ENCODE peak calls at places on chromosome 18, in five cellular contexts. M, W, G, F and Y are unnamed samples.

GRCh38 chr18:46386788-46387187 is 270.2 kb downstream of the LOXHD1 start:
- DNase-seq in G (no peak), M (no peak), F (no peak), W (peak), Y (peak)

GRCh38 chr18:80246656-80247402 is 485 bp downstream of the PARD6G start:
- DNase-seq in M (peak), F (no peak), G (peak), W (no peak), Y (peak)

GRCh38 chr18:63079114-63079513 is 240.5 kb downstream of the BCL2 start:
- DNase-seq in M (peak), G (peak), W (no peak), F (no peak), Y (no peak)

GRCh38 chr18:50182516-50182915 is 12.4 kb downstream of the MYO5B start:
- DNase-seq in G (no peak), F (no peak), W (no peak), M (no peak), Y (no peak)

GRCh38 chr18:34661464-34662087 is 48.5 kb upstream of the DTNA start:
- DNase-seq in G (peak), W (peak), M (peak), F (peak), Y (peak)

GRCh38 chr18:63553117-63553516 is 10.9 kb downstream of the SERPINB12 start:
- DNase-seq in G (peak), M (no peak), F (peak), W (peak), Y (peak)

GRCh38 chr18:2331496-2331895 is 239.8 kb downstream of the METTL4 start:
- DNase-seq in W (no peak), F (no peak), G (no peak), M (no peak), Y (no peak)

GRCh38 chr18:54736981-54737380 is 91.3 kb upstream of the RAB27B start:
- DNase-seq in G (peak), W (no peak), F (no peak), M (no peak), Y (no peak)

GRCh38 chr18:43113220-43113895 is 2.1 kb downstream of the RIT2 start:
- DNase-seq in F (no peak), M (no peak), G (no peak), W (no peak), Y (no peak)

GRCh38 chr18:56873441-56874140 is 222.4 kb downstream of the WDR7 start:
- DNase-seq in M (no peak), F (no peak), W (no peak), G (no peak), Y (no peak)

GRCh38 chr18:60466671-60467070 is 94.1 kb upstream of the MC4R start:
- DNase-seq in W (peak), F (peak), G (no peak), M (no peak), Y (peak)

GRCh38 chr18:3383381-3383915 is 66.5 kb upstream of the TGIF1 start:
- DNase-seq in G (no peak), W (peak), M (no peak), F (no peak), Y (no peak)

GRCh38 chr18:6479699-6480098 is 65.0 kb upstream of the L3MBTL4 start:
- DNase-seq in F (no peak), M (no peak), G (no peak), W (no peak), Y (no peak)

GRCh38 chr18:48815581-48816324 is 135.0 kb downstream of the SMAD7 start:
- DNase-seq in F (no peak), W (no peak), G (no peak), M (no peak), Y (no peak)

GRCh38 chr18:46856975-46857374 is 60.3 kb downstream of the PIAS2 start:
- DNase-seq in W (peak), F (no peak), M (no peak), G (no peak), Y (peak)

GRCh38 chr18:61748024-61748423 is 144.8 kb downstream of the RNF152 start:
- DNase-seq in W (no peak), F (no peak), M (no peak), G (no peak), Y (no peak)

GRCh38 chr18:6022089-6022444 is 126.7 kb upstream of the TMEM200C start:
- DNase-seq in F (no peak), G (no peak), W (peak), M (no peak), Y (peak)

GRCh38 chr18:50630895-50631294 is 71.0 kb downstream of the MAPK4 start:
- DNase-seq in W (no peak), G (no peak), M (no peak), F (no peak), Y (no peak)

GRCh38 chr18:50695431-50696176 is 124.2 kb downstream of the MRO start:
- DNase-seq in F (no peak), G (no peak), M (no peak), W (no peak), Y (no peak)

GRCh38 chr18:59268722-59269562 is 4.3 kb downstream of the RAX start:
- DNase-seq in G (no peak), M (peak), F (no peak), W (no peak), Y (no peak)

GRCh38 chr18:27707201-27707600 is 469.7 kb downstream of the CDH2 start:
- DNase-seq in W (peak), G (no peak), F (no peak), M (no peak), Y (no peak)

GRCh38 chr18:10928971-10929373 is 220.4 kb downstream of the PIEZO2 start:
- DNase-seq in F (peak), G (no peak), W (peak), M (no peak), Y (peak)

GRCh38 chr18:28529644-28530043 is 352.7 kb upstream of the CDH2 start:
- DNase-seq in F (no peak), G (no peak), M (no peak), W (no peak), Y (no peak)

GRCh38 chr18:46452820-46453219 is 204.2 kb downstream of the LOXHD1 start:
- DNase-seq in M (no peak), G (peak), W (peak), F (no peak), Y (peak)

DNA sequence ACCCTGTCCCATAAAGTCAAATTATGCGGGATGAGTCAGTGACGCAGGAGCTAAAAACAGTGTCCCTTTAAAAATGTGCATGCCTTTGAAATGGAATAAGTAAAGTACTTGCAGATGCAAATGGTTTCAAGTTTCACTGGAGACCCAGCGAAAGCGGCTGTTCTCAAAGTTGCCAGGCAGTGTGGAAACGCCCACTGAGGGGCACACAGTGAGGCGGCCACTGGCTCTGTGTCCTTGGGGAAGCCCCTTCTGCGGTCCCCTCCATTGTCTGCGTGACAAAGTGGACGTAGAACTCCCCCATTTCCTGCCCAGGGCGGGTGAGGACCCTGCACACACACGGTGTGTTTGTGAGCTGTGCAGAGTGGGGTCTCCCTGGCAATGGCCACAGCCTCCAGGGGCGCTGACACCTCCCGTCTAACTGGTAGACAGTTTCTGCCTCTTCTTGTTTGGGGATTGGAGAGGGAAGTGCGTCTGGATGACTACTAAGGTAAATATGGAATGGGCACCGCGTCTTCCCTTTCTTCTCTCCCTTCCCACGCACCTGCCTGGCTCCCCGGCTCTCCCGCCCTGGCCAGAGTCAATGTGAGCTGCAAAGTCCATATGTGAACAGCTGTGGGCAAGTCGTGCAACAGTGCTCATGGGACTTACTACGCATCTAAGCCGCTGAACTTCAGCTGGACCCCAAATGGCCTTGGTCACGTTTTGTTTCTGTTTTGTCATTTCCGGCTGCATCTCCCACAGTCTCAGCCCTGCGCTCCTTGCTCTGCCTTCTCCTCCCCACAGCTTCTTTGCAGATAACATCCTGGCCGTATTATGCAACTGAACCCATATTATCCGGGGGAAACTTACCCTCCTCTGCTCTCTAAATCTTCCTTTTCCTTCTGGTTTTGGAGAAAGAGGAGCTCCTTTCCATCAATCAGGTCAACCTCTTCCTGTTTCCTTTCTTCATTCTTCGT is 33.7 kb upstream of the ZNF516 start:
- DNase-seq in M (no peak), G (peak), W (peak), F (peak), Y (peak)
- TF ChIP-seq CTCF in M (no peak), G (peak), W (peak), F (no peak), Y (peak)

GRCh38 chr18:76343938-76344569 is 151.0 kb downstream of the ZNF516 start:
- DNase-seq in G (no peak), F (no peak), W (no peak), M (no peak), Y (no peak)

GRCh38 chr18:76347341-76347740 is 147.7 kb downstream of the ZNF516 start:
- DNase-seq in G (no peak), F (no peak), W (no peak), M (no peak), Y (no peak)

GRCh38 chr18:76346490-76347130 is 148.4 kb downstream of the ZNF516 start:
- DNase-seq in G (no peak), W (no peak), M (no peak), F (no peak), Y (no peak)

GRCh38 chr18:76348267-76349066 is 146.6 kb downstream of the ZNF516 start:
- DNase-seq in F (no peak), G (no peak), W (no peak), M (no peak), Y (no peak)

DNA sequence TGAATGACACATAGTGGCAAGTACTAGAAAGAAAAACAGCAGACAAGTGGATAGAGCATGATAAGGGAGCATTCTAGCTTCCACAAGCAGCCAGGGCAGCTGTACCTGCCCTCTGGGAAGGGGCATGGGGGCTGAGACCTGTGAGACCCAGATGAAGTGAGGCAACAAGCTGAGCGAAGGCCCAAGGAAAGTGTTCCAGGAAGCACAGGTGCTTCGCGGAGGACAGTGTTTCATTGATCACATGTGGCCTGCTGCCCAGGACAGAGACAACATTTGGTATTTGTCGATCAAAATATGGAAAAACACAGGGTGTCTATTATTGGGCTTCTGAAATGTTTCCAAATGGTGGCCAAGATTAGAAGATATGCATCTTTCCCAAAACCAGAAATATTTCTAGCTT is 149.1 kb downstream of the ZNF516 start:
- DNase-seq in F (no peak), W (no peak), G (no peak), M (no peak), Y (no peak)
- TF ChIP-seq CTCF in F (no peak), W (no peak), G (no peak), M (no peak), Y (no peak)

GRCh38 chr18:77054606-77055428 is 77.8 kb downstream of the MBP start:
- DNase-seq in G (no peak), M (peak), W (peak), F (peak), Y (peak)
- TF ChIP-seq CTCF in G (peak), M (peak), W (peak), F (peak), Y (peak)

DNA sequence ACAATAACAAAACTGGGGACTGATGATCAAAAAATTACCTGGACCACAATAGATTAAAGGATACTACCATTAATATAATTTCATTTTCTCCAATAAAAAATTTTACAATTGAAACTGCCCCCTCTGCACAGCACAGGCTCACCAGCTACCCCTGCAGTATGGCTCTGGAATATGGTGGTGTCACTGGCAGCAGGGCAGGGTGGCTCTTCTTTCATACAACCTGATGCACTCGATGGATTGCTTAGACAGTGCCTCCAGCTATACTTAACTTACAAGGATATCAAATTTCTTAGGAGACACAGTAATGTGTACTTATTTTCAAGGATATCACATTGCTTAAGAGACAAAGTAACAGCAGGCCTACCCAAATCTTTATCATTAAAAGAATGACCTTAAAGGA is 124.0 kb downstream of the PRELID3A start:
- DNase-seq in W (no peak), G (no peak), F (no peak), M (no peak), Y (no peak)
- TF ChIP-seq CTCF in W (no peak), G (peak), F (no peak), M (no peak), Y (no peak)